ENCODE peak calls at places on chromosome 1, in six cellular contexts. I is heart right ventricle, Q is heart left ventricle, D is prostate gland, T is pancreas, C is IMR-90. V is an unnamed sample.

GRCh38 chr1:232630047-232630893 is at the start of gene SIPA1L2:
- DNase-seq in I (peak), Q (peak), D (peak), T (peak), C (peak), V (peak)

GRCh38 chr1:170987397-170987796 is 52.1 kb downstream of the MROH9 start:
- DNase-seq in I (no peak), Q (no peak), D (no peak), T (no peak), C (no peak), V (no peak)

GRCh38 chr1:192604979-192605620 is 29.5 kb downstream of the RGS1 start:
- DNase-seq in I (no peak), Q (no peak), D (no peak), T (no peak), C (no peak), V (no peak)

GRCh38 chr1:234533975-234534876 is 55.2 kb upstream of the TARBP1 start:
- DNase-seq in I (peak), Q (peak), D (peak), T (peak), C (peak), V (peak)

GRCh38 chr1:193786041-193786440 is 599.6 kb upstream of the B3GALT2 start:
- DNase-seq in I (no peak), Q (no peak), D (no peak), T (no peak), C (peak), V (no peak)

GRCh38 chr1:206469411-206469932 is 804 bp upstream of the IKBKE start:
- DNase-seq in I (no peak), Q (no peak), D (no peak), T (no peak), C (no peak), V (peak)

GRCh38 chr1:178933709-178934573 is 63.1 kb upstream of the ANGPTL1 start:
- DNase-seq in I (no peak), Q (peak), D (no peak), T (no peak), C (no peak), V (no peak)

GRCh38 chr1:116986531-116987255 is 14.9 kb upstream of the CD101 start:
- DNase-seq in I (no peak), Q (no peak), D (no peak), T (peak), C (no peak), V (no peak)

GRCh38 chr1:36083635-36084501 is at the start of gene TEKT2:
- DNase-seq in I (no peak), Q (no peak), D (no peak), T (peak), C (no peak), V (no peak)

GRCh38 chr1:27508139-27508665 is 18.2 kb upstream of the WASF2 start:
- DNase-seq in I (no peak), Q (no peak), D (no peak), T (no peak), C (no peak), V (peak)

GRCh38 chr1:20666146-20666545 is 5.0 kb upstream of the DDOST start:
- DNase-seq in I (no peak), Q (peak), D (no peak), T (no peak), C (no peak), V (no peak)

GRCh38 chr1:213643360-213643759 is 344.4 kb upstream of the PROX1 start:
- DNase-seq in I (no peak), Q (no peak), D (no peak), T (no peak), C (no peak), V (no peak)
- H3K4me3 ChIP-seq in I (no peak), Q (no peak), D (no peak), T (no peak), C (no peak), V (no peak)

GRCh38 chr1:151728151-151728711 is 6.9 kb downstream of the RIIAD1 start:
- DNase-seq in I (no peak), Q (no peak), D (no peak), T (no peak), C (peak), V (peak)
- H3K4me3 ChIP-seq in I (peak), Q (peak), D (no peak), T (no peak), C (no peak), V (no peak)

GRCh38 chr1:114167226-114167625 is 13.6 kb upstream of the SYT6 start:
- DNase-seq in I (no peak), Q (no peak), D (no peak), T (no peak), C (no peak), V (no peak)
- H3K4me3 ChIP-seq in I (no peak), Q (no peak), D (no peak), T (no peak), C (no peak), V (no peak)

DNA sequence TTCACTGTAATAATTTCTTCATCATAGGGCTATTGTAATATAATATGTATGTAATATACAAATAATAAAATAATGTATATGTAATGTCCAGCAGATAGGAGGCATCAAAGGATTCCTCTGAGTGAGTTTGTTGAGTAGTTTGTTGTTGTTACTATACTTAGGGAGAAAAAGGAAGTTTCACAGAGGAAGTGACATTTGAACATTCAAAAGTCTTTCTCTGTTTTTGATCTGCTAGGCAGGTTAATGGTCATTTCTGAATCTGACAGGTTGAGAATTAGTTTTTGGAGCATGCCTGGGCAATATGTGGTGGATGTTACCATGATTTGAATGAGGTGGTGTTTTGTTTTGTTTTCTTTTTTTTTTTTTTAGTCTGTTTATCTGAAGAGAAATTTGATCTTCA is 102.1 kb downstream of the NRDC start:
- DNase-seq in I (no peak), Q (no peak), D (no peak), T (no peak), C (no peak), V (no peak)
- H3K4me3 ChIP-seq in I (no peak), Q (no peak), D (no peak), T (no peak), C (no peak), V (no peak)

DNA sequence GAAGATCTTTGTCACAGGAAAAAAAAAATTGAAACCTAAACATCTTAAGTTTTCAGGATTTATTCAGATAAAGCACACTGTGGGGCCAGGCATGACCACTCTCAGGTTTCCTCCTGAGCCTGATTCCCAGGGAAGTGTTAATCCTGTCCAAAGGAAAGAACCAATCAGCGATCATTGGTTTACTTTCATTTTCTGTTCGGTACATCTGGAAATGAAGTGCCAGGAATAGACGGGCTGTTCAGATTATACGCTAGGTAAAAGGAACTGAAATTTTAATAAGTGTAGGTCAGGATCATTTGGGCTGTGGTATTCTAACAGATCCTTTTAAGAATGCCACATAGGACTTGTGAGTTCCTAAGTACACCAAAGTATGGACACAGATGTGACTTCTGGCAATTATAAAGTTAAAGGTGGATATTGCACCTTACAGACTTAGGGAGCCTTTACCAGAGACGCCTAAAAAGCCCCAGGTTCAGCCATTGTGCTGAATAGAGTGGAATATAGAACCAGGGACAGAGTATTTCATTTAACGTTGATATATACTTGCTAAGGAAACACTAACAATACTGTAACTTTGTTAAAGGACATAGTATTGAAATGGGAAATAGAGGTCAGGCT is 9.3 kb upstream of the CACYBP start:
- DNase-seq in I (no peak), Q (peak), D (peak), T (no peak), C (peak), V (peak)
- H3K4me3 ChIP-seq in I (peak), Q (peak), D (peak), T (peak), C (peak), V (peak)

GRCh38 chr1:209323743-209324142 is 259.8 kb upstream of the CAMK1G start:
- DNase-seq in I (no peak), Q (no peak), D (no peak), T (no peak), C (no peak), V (peak)
- H3K4me3 ChIP-seq in I (no peak), Q (no peak), D (no peak), T (no peak), C (no peak), V (no peak)

GRCh38 chr1:88729297-88729696 is 45.2 kb downstream of the PKN2 start:
- DNase-seq in I (no peak), Q (no peak), D (no peak), T (no peak), C (no peak), V (no peak)

GRCh38 chr1:88730995-88731394 is 46.9 kb downstream of the PKN2 start:
- DNase-seq in I (no peak), Q (no peak), D (no peak), T (no peak), C (no peak), V (no peak)

GRCh38 chr1:88730132-88730675 is 46.1 kb downstream of the PKN2 start:
- DNase-seq in I (no peak), Q (no peak), D (no peak), T (no peak), C (no peak), V (no peak)

GRCh38 chr1:88727205-88727604 is 43.1 kb downstream of the PKN2 start:
- DNase-seq in I (no peak), Q (no peak), D (no peak), T (no peak), C (no peak), V (no peak)

DNA sequence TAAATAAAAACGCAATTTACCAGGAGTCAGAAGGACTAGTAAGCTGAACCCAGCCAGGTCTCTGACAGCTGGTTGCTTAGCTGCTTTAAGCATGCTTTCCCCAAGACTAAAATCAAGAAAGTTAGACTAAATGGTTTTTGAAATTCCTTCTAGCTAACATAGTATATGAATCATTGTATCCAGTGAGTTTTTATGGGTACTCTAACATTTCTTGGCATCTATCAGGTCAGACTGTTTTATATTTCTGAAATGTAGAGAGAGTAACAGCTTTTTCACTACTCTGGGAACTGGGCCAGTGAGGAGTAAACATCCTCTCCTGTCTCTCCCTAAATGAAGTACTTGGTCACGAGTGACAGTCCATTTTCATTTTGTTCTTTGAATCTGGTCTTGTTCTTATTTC is 47.4 kb downstream of the PKN2 start:
- DNase-seq in I (no peak), Q (peak), D (peak), T (no peak), C (peak), V (no peak)
- H3K4me3 ChIP-seq in I (no peak), Q (no peak), D (no peak), T (no peak), C (peak), V (no peak)

GRCh38 chr1:186915555-186915954 is 86.8 kb downstream of the PLA2G4A start:
- DNase-seq in I (no peak), Q (no peak), D (no peak), T (no peak), C (no peak), V (no peak)
- H3K4me3 ChIP-seq in I (no peak), Q (no peak), D (no peak), T (no peak), C (no peak), V (no peak)

DNA sequence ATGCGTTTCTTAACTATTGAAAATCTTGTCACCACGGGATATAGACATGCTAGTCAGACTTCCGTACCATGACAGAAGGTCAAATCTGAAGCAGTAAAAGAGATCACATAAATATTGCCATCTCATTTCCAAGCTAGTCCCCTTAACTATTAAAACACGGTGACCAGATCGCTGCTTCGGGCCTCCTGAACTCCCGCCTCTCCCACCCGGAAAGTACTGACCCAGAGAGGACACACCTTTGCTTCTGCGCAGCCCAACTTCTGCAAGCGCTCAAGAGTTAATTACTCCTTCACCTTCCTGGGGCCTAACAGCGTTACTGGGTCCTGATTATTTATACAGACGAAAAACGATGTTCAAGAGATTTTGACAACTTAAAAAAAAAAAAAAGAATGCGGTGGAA is 747 bp downstream of the SORT1 start:
- DNase-seq in I (no peak), Q (no peak), D (no peak), T (peak), C (no peak), V (peak)
- H3K4me3 ChIP-seq in I (peak), Q (peak), D (peak), T (peak), C (peak), V (peak)

DNA sequence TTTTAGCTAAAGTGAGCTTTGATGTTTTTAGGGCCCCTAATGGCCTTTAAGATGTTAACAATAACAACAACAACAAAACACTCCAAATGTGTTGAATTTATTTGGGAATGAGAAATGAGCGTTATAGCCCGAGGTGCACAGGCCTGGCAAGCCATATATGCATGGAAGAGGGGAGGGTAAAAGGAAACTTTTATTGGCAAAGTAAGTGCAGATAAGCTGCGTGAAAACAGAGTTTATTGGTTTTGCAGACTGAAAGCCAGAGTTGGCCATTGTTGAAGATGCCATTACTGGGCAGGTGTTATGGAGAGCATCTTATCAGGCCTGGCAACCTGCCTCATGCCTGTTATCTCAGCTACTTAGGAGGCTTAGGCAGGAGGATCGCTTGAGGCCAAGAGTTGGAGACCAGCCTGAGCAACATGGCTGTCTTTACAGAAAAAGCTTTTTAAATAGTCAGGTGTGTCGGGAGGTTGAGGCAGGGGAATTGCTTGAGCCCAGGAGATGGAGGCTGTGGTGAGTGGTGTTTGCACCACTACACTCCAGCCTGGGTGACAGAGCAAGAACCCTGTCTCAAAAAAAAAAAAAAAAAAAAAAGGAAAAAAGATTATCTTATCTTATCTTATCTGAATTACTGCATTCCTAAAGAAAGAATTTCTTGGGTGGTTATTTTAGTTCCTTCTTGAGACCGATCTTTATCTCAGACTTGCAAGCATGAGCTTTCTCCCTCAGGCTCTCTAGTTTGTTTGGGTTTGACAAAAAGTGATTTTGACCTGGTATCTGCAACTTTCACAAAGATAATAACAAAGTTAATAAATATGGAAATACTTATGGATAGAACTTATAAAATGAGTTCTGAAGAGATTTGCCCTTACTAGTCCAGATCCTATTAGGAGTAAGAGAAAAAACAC is 1.7 kb downstream of the PATJ start:
- DNase-seq in I (no peak), Q (no peak), D (no peak), T (no peak), C (peak), V (no peak)
- H3K4me3 ChIP-seq in I (peak), Q (peak), D (peak), T (no peak), C (no peak), V (peak)